ENCODE peak calls at places on chromosome 12, in four cellular contexts. One of them, this sample, is unnamed.

GRCh38 chr12:42468341-42468821 is 121.2 kb downstream of the PRICKLE1 start:
- DNase-seq in CD8-positive, alpha-beta memory T cell: no peak
- DNase-seq in ascending aorta: no peak
- DNase-seq in mammary epithelial cell: no peak
- DNase-seq in this sample: no peak

GRCh38 chr12:51419473-51420228 is 5.0 kb upstream of the SLC4A8 start:
- DNase-seq in CD8-positive, alpha-beta memory T cell: no peak
- DNase-seq in ascending aorta: no peak
- DNase-seq in mammary epithelial cell: no peak
- DNase-seq in this sample: no peak

GRCh38 chr12:112333030-112333429 is 49.2 kb downstream of the HECTD4 start:
- DNase-seq in CD8-positive, alpha-beta memory T cell: no peak
- DNase-seq in ascending aorta: no peak
- DNase-seq in mammary epithelial cell: no peak
- DNase-seq in this sample: no peak

GRCh38 chr12:47234576-47235141 is 154.9 kb upstream of the AMIGO2 start:
- DNase-seq in CD8-positive, alpha-beta memory T cell: no peak
- DNase-seq in ascending aorta: no peak
- DNase-seq in mammary epithelial cell: no peak
- DNase-seq in this sample: no peak

GRCh38 chr12:117832459-117833457 is 136.0 kb downstream of the KSR2 start:
- DNase-seq in CD8-positive, alpha-beta memory T cell: no peak
- DNase-seq in ascending aorta: no peak
- DNase-seq in mammary epithelial cell: peak
- DNase-seq in this sample: no peak

GRCh38 chr12:130074661-130075406 is 87.4 kb upstream of the FZD10 start:
- DNase-seq in CD8-positive, alpha-beta memory T cell: no peak
- DNase-seq in ascending aorta: no peak
- DNase-seq in mammary epithelial cell: no peak
- DNase-seq in this sample: no peak

GRCh38 chr12:1474567-1475153 is 119.7 kb downstream of the FBXL14 start:
- DNase-seq in CD8-positive, alpha-beta memory T cell: no peak
- DNase-seq in ascending aorta: no peak
- DNase-seq in mammary epithelial cell: peak
- DNase-seq in this sample: no peak

GRCh38 chr12:5434647-5434968 is 2.7 kb downstream of the NTF3 start:
- DNase-seq in CD8-positive, alpha-beta memory T cell: no peak
- DNase-seq in ascending aorta: no peak
- DNase-seq in mammary epithelial cell: no peak
- DNase-seq in this sample: no peak

GRCh38 chr12:124588689-124589318 is 21.4 kb upstream of the NCOR2 start:
- DNase-seq in CD8-positive, alpha-beta memory T cell: no peak
- DNase-seq in ascending aorta: no peak
- DNase-seq in mammary epithelial cell: peak
- DNase-seq in this sample: no peak

GRCh38 chr12:47591387-47591786 is 114.4 kb downstream of the RPAP3 start:
- DNase-seq in CD8-positive, alpha-beta memory T cell: no peak
- DNase-seq in ascending aorta: no peak
- DNase-seq in mammary epithelial cell: no peak
- DNase-seq in this sample: no peak

GRCh38 chr12:120466560-120467315 is 2.8 kb downstream of the SRSF9 start:
- DNase-seq in CD8-positive, alpha-beta memory T cell: peak
- DNase-seq in ascending aorta: no peak
- DNase-seq in mammary epithelial cell: peak
- DNase-seq in this sample: no peak

GRCh38 chr12:124804011-124804621 is 59.5 kb downstream of the SCARB1 start:
- DNase-seq in CD8-positive, alpha-beta memory T cell: no peak
- DNase-seq in ascending aorta: no peak
- DNase-seq in mammary epithelial cell: no peak
- DNase-seq in this sample: no peak

GRCh38 chr12:92860521-92860920 is 68.6 kb downstream of the EEA1 start:
- DNase-seq in CD8-positive, alpha-beta memory T cell: no peak
- DNase-seq in ascending aorta: no peak
- DNase-seq in mammary epithelial cell: no peak
- DNase-seq in this sample: no peak

GRCh38 chr12:32302218-32302826 is 97.0 kb upstream of the FGD4 start:
- DNase-seq in CD8-positive, alpha-beta memory T cell: no peak
- DNase-seq in ascending aorta: no peak
- DNase-seq in mammary epithelial cell: peak
- DNase-seq in this sample: no peak

GRCh38 chr12:1776139-1776975 is 44.0 kb upstream of the LRTM2 start:
- DNase-seq in CD8-positive, alpha-beta memory T cell: no peak
- DNase-seq in ascending aorta: no peak
- DNase-seq in mammary epithelial cell: peak
- DNase-seq in this sample: no peak

GRCh38 chr12:109290061-109290460 is 19.0 kb downstream of the FOXN4 start:
- DNase-seq in CD8-positive, alpha-beta memory T cell: no peak
- DNase-seq in ascending aorta: no peak
- DNase-seq in mammary epithelial cell: no peak
- DNase-seq in this sample: no peak

GRCh38 chr12:6373022-6373787 is 2.2 kb downstream of the SCNN1A start:
- DNase-seq in CD8-positive, alpha-beta memory T cell: peak
- DNase-seq in ascending aorta: no peak
- DNase-seq in mammary epithelial cell: no peak
- DNase-seq in this sample: no peak

GRCh38 chr12:111057726-111058125 is 137.3 kb upstream of the MYL2 start:
- DNase-seq in CD8-positive, alpha-beta memory T cell: no peak
- DNase-seq in ascending aorta: no peak
- DNase-seq in mammary epithelial cell: no peak
- DNase-seq in this sample: no peak

GRCh38 chr12:96241484-96242256 is 47.5 kb downstream of the ELK3 start:
- DNase-seq in CD8-positive, alpha-beta memory T cell: peak
- DNase-seq in ascending aorta: no peak
- DNase-seq in mammary epithelial cell: no peak
- DNase-seq in this sample: peak

GRCh38 chr12:34244608-34245007 is 222.3 kb downstream of the ALG10 start:
- DNase-seq in CD8-positive, alpha-beta memory T cell: no peak
- DNase-seq in ascending aorta: no peak
- DNase-seq in mammary epithelial cell: no peak
- DNase-seq in this sample: no peak

GRCh38 chr12:48331389-48331788 is 19.3 kb downstream of the ZNF641 start:
- DNase-seq in CD8-positive, alpha-beta memory T cell: no peak
- DNase-seq in ascending aorta: no peak
- DNase-seq in mammary epithelial cell: no peak
- DNase-seq in this sample: no peak

GRCh38 chr12:50055831-50056628 is 1.4 kb upstream of the ASIC1 start:
- DNase-seq in CD8-positive, alpha-beta memory T cell: peak
- DNase-seq in ascending aorta: no peak
- DNase-seq in mammary epithelial cell: peak
- DNase-seq in this sample: no peak

GRCh38 chr12:38469689-38470088 is 153.1 kb downstream of the ALG10B start:
- DNase-seq in CD8-positive, alpha-beta memory T cell: no peak
- DNase-seq in ascending aorta: no peak
- DNase-seq in mammary epithelial cell: no peak
- DNase-seq in this sample: no peak

GRCh38 chr12:68611094-68611818 is 557 bp downstream of the RAP1B start:
- DNase-seq in CD8-positive, alpha-beta memory T cell: peak
- DNase-seq in ascending aorta: peak
- DNase-seq in mammary epithelial cell: peak
- DNase-seq in this sample: peak

GRCh38 chr12:41621288-41621687 is 433.2 kb downstream of the PDZRN4 start:
- DNase-seq in CD8-positive, alpha-beta memory T cell: no peak
- DNase-seq in ascending aorta: no peak
- DNase-seq in mammary epithelial cell: no peak
- DNase-seq in this sample: no peak

GRCh38 chr12:120738252-120739030 is 12.8 kb downstream of the ACADS start:
- DNase-seq in CD8-positive, alpha-beta memory T cell: no peak
- DNase-seq in ascending aorta: no peak
- DNase-seq in mammary epithelial cell: no peak
- DNase-seq in this sample: peak